ENCODE peak calls at places on chromosomes 13 and 19, in five cellular contexts. V, E, Y, G and L are unnamed samples.
A peak's percentile ranks its signal among the peaks of the same experiment; 100 is the strongest.

GRCh38 chr13:45518525-45519235 is 53.9 kb downstream of the COG3 start:
- DNase-seq in V (no peak), E (no peak), Y (peak; percentile 90), G (no peak), L (peak; percentile 31)

GRCh38 chr13:75705908-75706307 is 69.8 kb downstream of the LMO7 start:
- DNase-seq in V (no peak), E (no peak), Y (no peak), G (no peak), L (no peak)

GRCh38 chr13:90868321-90868920 is 479.1 kb upstream of the MIR17HG start:
- DNase-seq in V (no peak), E (no peak), Y (peak; percentile 11), G (peak; percentile 17), L (peak; percentile 51)

GRCh38 chr13:66501187-66501586 is 728.9 kb downstream of the PCDH9 start:
- DNase-seq in V (no peak), E (no peak), Y (peak; percentile 78), G (no peak), L (peak; percentile 58)

GRCh38 chr13:61277877-61278276 is 137.8 kb downstream of the PCDH20 start:
- DNase-seq in V (no peak), E (no peak), Y (no peak), G (no peak), L (no peak)

GRCh38 chr19:2479556-2480194 is 3.7 kb downstream of the GADD45B start:
- DNase-seq in V (no peak), E (no peak), Y (no peak), G (no peak), L (peak; percentile 66)

GRCh38 chr13:65011403-65011802 is 2218.7 kb downstream of the PCDH9 start:
- DNase-seq in V (no peak), E (no peak), Y (no peak), G (no peak), L (peak; percentile 15)

GRCh38 chr13:106336663-106337062 is 198.8 kb downstream of the EFNB2 start:
- DNase-seq in V (no peak), E (no peak), Y (no peak), G (no peak), L (no peak)

GRCh38 chr19:42606660-42607351 is 12.1 kb upstream of the CEACAM8 start:
- DNase-seq in V (peak; percentile 76), E (peak; percentile 88), Y (peak; percentile 27), G (peak; percentile 9), L (no peak)

GRCh38 chr13:30865131-30866009 is 40.7 kb upstream of the MEDAG start:
- DNase-seq in V (peak; percentile 83), E (peak; percentile 70), Y (peak; percentile 96), G (peak; percentile 75), L (peak; percentile 97)

GRCh38 chr13:79295906-79296564 is 110.0 kb downstream of the RBM26 start:
- DNase-seq in V (no peak), E (no peak), Y (peak; percentile 11), G (no peak), L (no peak)

GRCh38 chr19:35249848-35250711 is 1.3 kb downstream of the LSR start:
- DNase-seq in V (peak; percentile 24), E (peak; percentile 39), Y (no peak), G (no peak), L (no peak)

GRCh38 chr13:66492479-66492878 is 737.7 kb downstream of the PCDH9 start:
- DNase-seq in V (peak; percentile 37), E (no peak), Y (no peak), G (no peak), L (no peak)

GRCh38 chr19:11435833-11436313 is 438 bp downstream of the PRKCSH start:
- DNase-seq in V (no peak), E (no peak), Y (peak; percentile 31), G (no peak), L (peak; percentile 54)

GRCh38 chr13:84139561-84140158 is 257.4 kb upstream of the SLITRK1 start:
- DNase-seq in V (no peak), E (no peak), Y (no peak), G (no peak), L (no peak)

GRCh38 chr19:47020992-47021496 is 1.4 kb downstream of the NPAS1 start:
- DNase-seq in V (peak; percentile 62), E (peak; percentile 71), Y (no peak), G (no peak), L (peak; percentile 29)

GRCh38 chr13:112716841-112717520 is 27.1 kb downstream of the ATP11A start:
- DNase-seq in V (no peak), E (no peak), Y (no peak), G (no peak), L (no peak)

GRCh38 chr13:71149498-71150363 is 717.3 kb downstream of the DACH1 start:
- DNase-seq in V (no peak), E (no peak), Y (no peak), G (no peak), L (no peak)

GRCh38 chr13:40388617-40389016 is 277.8 kb downstream of the FOXO1 start:
- DNase-seq in V (no peak), E (no peak), Y (peak; percentile 3), G (no peak), L (peak; percentile 33)

GRCh38 chr13:80705371-80706163 is 364.6 kb upstream of the SPRY2 start:
- DNase-seq in V (no peak), E (no peak), Y (no peak), G (no peak), L (no peak)

GRCh38 chr13:40651866-40652587 is 14.4 kb downstream of the FOXO1 start:
- DNase-seq in V (peak; percentile 80), E (peak; percentile 64), Y (no peak), G (no peak), L (no peak)

GRCh38 chr13:40087021-40088002 is 431.9 kb downstream of the COG6 start:
- DNase-seq in V (peak; percentile 39), E (no peak), Y (no peak), G (peak; percentile 15), L (no peak)

GRCh38 chr19:47493378-47494210 is 9.6 kb upstream of the KPTN start:
- DNase-seq in V (no peak), E (no peak), Y (no peak), G (no peak), L (no peak)

GRCh38 chr19:51365211-51366049 is 758 bp downstream of the ETFB start:
- DNase-seq in V (no peak), E (no peak), Y (peak; percentile 53), G (no peak), L (peak; percentile 71)

GRCh38 chr13:101390461-101390860 is 25.8 kb downstream of the NALCN start:
- DNase-seq in V (no peak), E (no peak), Y (peak; percentile 30), G (no peak), L (peak; percentile 58)

GRCh38 chr13:71240906-71241305 is 626.1 kb downstream of the DACH1 start:
- DNase-seq in V (no peak), E (no peak), Y (no peak), G (no peak), L (peak; percentile 46)

GRCh38 chr13:65530688-65531087 is 1699.4 kb downstream of the PCDH9 start:
- DNase-seq in V (no peak), E (no peak), Y (no peak), G (no peak), L (peak; percentile 12)

GRCh38 chr13:51286135-51287002 is 53.1 kb upstream of the SERPINE3 start:
- DNase-seq in V (peak; percentile 86), E (peak; percentile 96), Y (peak; percentile 43), G (peak; percentile 75), L (peak; percentile 61)

GRCh38 chr19:45166723-45167252 is 6.0 kb upstream of the NKPD1 start:
- DNase-seq in V (peak; percentile 55), E (no peak), Y (no peak), G (no peak), L (no peak)

GRCh38 chr19:55444720-55445045 is 1.6 kb upstream of the SHISA7 start:
- DNase-seq in V (no peak), E (no peak), Y (no peak), G (no peak), L (no peak)

GRCh38 chr19:56748443-56748842 is 76.9 kb upstream of the ZNF835 start:
- DNase-seq in V (no peak), E (no peak), Y (no peak), G (peak; percentile 9), L (no peak)

GRCh38 chr19:55546822-55547614 is 1.7 kb upstream of the SBK3 start:
- DNase-seq in V (no peak), E (no peak), Y (peak; percentile 84), G (no peak), L (peak; percentile 46)

GRCh38 chr13:69857188-69857821 is 250.3 kb upstream of the ATXN8OS start:
- DNase-seq in V (no peak), E (no peak), Y (peak; percentile 1), G (peak; percentile 47), L (peak; percentile 49)

DNA sequence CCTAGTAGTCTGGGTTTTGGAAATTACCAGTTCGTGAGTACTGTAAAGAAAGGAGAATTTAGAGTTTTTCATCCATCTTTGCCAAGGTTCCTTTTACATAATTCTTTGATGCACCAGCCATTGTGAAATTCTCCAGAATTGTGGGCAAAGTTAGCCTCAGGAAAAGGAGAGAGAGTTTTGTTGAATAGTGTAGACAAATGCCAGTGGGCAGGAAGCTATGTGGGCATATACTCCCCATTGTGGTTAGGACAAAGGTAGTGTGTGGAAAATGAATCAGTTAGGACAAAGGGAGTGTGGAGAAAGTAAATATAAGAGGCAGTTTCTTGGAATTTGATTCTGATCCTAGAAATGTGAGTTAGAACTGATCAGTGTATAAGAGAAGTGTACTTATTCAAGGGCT is 67.9 kb downstream of the PCCA start:
- DNase-seq in V (no peak), E (no peak), Y (no peak), G (no peak), L (no peak)
- H3K14ac ChIP-seq in V (no peak overlapping the region), E (no peak overlapping the region), Y (no peak overlapping the region), G (no peak overlapping the region), L (no peak overlapping the region)

DNA sequence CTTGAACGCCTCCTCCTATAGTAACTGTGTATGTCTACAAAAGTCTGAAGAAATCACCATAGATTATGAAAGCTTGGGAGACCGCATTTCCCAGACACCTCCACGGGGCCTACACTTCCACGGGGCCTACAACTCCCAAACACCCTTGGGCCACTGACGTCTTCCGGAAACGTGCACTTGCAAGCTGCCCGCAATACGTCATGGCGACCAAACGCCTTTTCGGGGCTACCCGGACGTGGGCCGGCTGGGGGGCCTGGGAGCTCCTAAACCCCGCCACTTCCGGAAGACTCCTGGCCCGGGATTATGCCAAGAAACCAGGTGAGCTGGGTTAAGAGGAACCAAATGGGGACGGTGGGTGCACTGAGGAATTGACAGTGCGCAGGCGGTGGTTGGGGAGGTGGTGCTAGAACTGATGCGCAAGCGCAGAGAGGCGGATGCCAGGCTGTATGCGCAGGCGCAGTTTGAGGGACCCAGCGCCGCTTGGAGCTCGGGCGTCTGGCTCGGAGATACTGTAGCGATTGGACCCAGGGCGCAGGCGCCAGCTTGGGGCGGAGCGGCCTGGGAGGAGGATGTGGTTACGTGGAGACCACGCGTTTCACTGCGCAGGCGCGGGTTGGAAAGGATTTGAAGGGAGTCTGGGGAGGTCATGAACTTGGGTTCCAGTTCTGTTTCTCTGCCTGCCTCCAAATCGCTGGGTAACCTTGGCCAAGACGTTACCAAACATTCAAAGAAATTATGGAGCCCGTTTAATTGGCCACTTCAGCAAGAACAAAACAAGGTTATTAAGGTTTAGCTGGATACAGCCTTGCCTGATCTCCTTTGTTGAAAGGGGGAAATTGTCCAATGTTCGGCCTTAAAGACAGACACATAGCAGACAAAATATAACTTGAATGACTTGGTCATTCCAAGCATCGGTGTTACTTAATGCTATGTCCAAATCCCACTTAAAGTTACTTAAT is at the start of gene MRPL54:
- DNase-seq in V (peak; percentile 99), E (peak; percentile 99), Y (peak; percentile 99), G (peak; percentile 100), L (peak; percentile 99)
- H4K91ac ChIP-seq in V (no peak within 1 kb of the TSS), E (no peak within 1 kb of the TSS), Y (peak within 1 kb of the TSS; percentile 88), G (no peak within 1 kb of the TSS), L (peak within 1 kb of the TSS; percentile 90)

GRCh38 chr19:18339703-18340102 is 695 bp upstream of the PGPEP1 start:
- DNase-seq in V (peak; percentile 64), E (peak; percentile 61), Y (peak; percentile 25), G (no peak), L (peak; percentile 61)
- H2AK5ac ChIP-seq in V (no peak overlapping the region), E (no peak overlapping the region), Y (peak overlapping the region; percentile 3), G (no peak overlapping the region), L (peak overlapping the region; percentile 79)

GRCh38 chr19:32691952-32692726 is 518 bp downstream of the NUDT19 start:
- DNase-seq in V (peak; percentile 51), E (peak; percentile 72), Y (peak; percentile 69), G (peak; percentile 36), L (peak; percentile 75)
- H3K14ac ChIP-seq in V (peak overlapping the region; percentile 89), E (no peak overlapping the region), Y (peak overlapping the region; percentile 81), G (peak overlapping the region; percentile 82), L (no peak overlapping the region)